ENCODE peak calls at places on chromosomes 7 and 10, in seven cellular contexts. F is NCI-H1694 treated with DMSO at 0.1 percent for 48 hours, O is mammary epithelial cell, N is heart left ventricle, P is prostate gland, L is AG10803, R is cerebellar cortex. H is an unnamed sample.

GRCh38 chr7:87926581-87927461 is 7.2 kb upstream of the ADAM22 start:
- DNase-seq in F (no peak), O (peak), N (no peak), P (no peak), L (no peak), R (peak), H (peak)

GRCh38 chr7:5419523-5420107 is 4.0 kb downstream of the TNRC18 start:
- DNase-seq in F (no peak), O (peak), N (no peak), P (no peak), L (no peak), R (no peak), H (peak)

GRCh38 chr7:151104411-151105235 is 18.3 kb downstream of the AGAP3 start:
- DNase-seq in F (no peak), O (peak), N (no peak), P (no peak), L (peak), R (no peak), H (no peak)

GRCh38 chr7:95723583-95724180 is 48.7 kb upstream of the DYNC1I1 start:
- DNase-seq in F (peak), O (peak), N (no peak), P (peak), L (peak), R (peak), H (peak)

GRCh38 chr10:30775779-30776591 is 146.4 kb upstream of the LYZL2 start:
- DNase-seq in F (no peak), O (peak), N (no peak), P (no peak), L (peak), R (no peak), H (no peak)

GRCh38 chr10:44391981-44392380 is 7.1 kb upstream of the CXCL12 start:
- DNase-seq in F (no peak), O (no peak), N (no peak), P (no peak), L (no peak), R (no peak), H (no peak)

GRCh38 chr10:67788028-67788886 is 49.7 kb downstream of the DNAJC12 start:
- DNase-seq in F (peak), O (no peak), N (peak), P (no peak), L (no peak), R (peak), H (peak)

GRCh38 chr7:158111556-158111880 is 476.1 kb downstream of the PTPRN2 start:
- DNase-seq in F (no peak), O (no peak), N (no peak), P (no peak), L (no peak), R (no peak), H (no peak)

GRCh38 chr7:7889791-7890568 is 78.6 kb upstream of the GLCCI1 start:
- DNase-seq in F (no peak), O (peak), N (no peak), P (no peak), L (no peak), R (no peak), H (no peak)

GRCh38 chr10:10438335-10439123 is 579.1 kb upstream of the CELF2 start:
- DNase-seq in F (no peak), O (no peak), N (no peak), P (no peak), L (no peak), R (peak), H (no peak)

GRCh38 chr10:130541090-130541489 is 404.9 kb downstream of the GLRX3 start:
- DNase-seq in F (no peak), O (no peak), N (no peak), P (no peak), L (no peak), R (no peak), H (no peak)

GRCh38 chr10:76444034-76444800 is 1012.8 kb downstream of the LRMDA start:
- DNase-seq in F (no peak), O (no peak), N (no peak), P (no peak), L (peak), R (no peak), H (no peak)

GRCh38 chr10:127196227-127196954 is at the start of gene INSYN2A:
- DNase-seq in F (no peak), O (peak), N (no peak), P (no peak), L (peak), R (no peak), H (no peak)

GRCh38 chr10:110224992-110225391 is 17.6 kb downstream of the MXI1 start:
- DNase-seq in F (no peak), O (no peak), N (no peak), P (no peak), L (no peak), R (no peak), H (no peak)

GRCh38 chr7:2791390-2791789 is 52.7 kb downstream of the GNA12 start:
- DNase-seq in F (no peak), O (no peak), N (no peak), P (no peak), L (no peak), R (no peak), H (no peak)

GRCh38 chr7:8423057-8423456 is 10.4 kb upstream of the NXPH1 start:
- DNase-seq in F (no peak), O (peak), N (no peak), P (no peak), L (no peak), R (no peak), H (no peak)

GRCh38 chr10:43262043-43262901 is 4.6 kb downstream of the RASGEF1A start:
- DNase-seq in F (no peak), O (no peak), N (no peak), P (no peak), L (no peak), R (peak), H (no peak)